ENCODE peak calls at places on chromosome 7, in four cellular contexts. Q is NCI-H345; I is GM10248; A is CD8-positive, alpha-beta memory T cell. F is an unnamed sample.
A peak's percentile ranks its signal among the peaks of the same experiment; 100 is the strongest.

GRCh38 chr7:27212587-27213149 is 12.8 kb upstream of the HOXA13 start:
- DNase-seq in Q (no peak), I (no peak), A (no peak), F (no peak)

GRCh38 chr7:19117870-19118608 is 603 bp upstream of the TWIST1 start:
- DNase-seq in Q (peak; percentile 30), I (peak; percentile 15), A (no peak), F (no peak)

GRCh38 chr7:133275008-133275407 is 22.1 kb downstream of the EXOC4 start:
- DNase-seq in Q (no peak), I (no peak), A (no peak), F (no peak)

GRCh38 chr7:127948936-127949335 is 82.3 kb downstream of the LRRC4 start:
- DNase-seq in Q (no peak), I (no peak), A (no peak), F (no peak)

GRCh38 chr7:116139007-116139406 is 71.3 kb upstream of the TES start:
- DNase-seq in Q (no peak), I (no peak), A (no peak), F (no peak)

GRCh38 chr7:129522088-129522970 is 20.0 kb downstream of the SMKR1 start:
- DNase-seq in Q (no peak), I (no peak), A (no peak), F (no peak)

GRCh38 chr7:123570390-123571182 is 13.0 kb upstream of the NDUFA5 start:
- DNase-seq in Q (peak; percentile 31), I (no peak), A (no peak), F (no peak)

GRCh38 chr7:28356619-28357018 is 55.7 kb upstream of the CREB5 start:
- DNase-seq in Q (peak; percentile 62), I (no peak), A (no peak), F (no peak)

GRCh38 chr7:3309140-3309539 is 8.1 kb downstream of the SDK1 start:
- DNase-seq in Q (no peak), I (no peak), A (no peak), F (no peak)

GRCh38 chr7:1939434-1940401 is 269.6 kb downstream of the ELFN1 start:
- DNase-seq in Q (no peak), I (peak; percentile 59), A (no peak), F (no peak)

GRCh38 chr7:142407939-142408573 is 150.2 kb upstream of the PRSS58 start:
- DNase-seq in Q (no peak), I (no peak), A (no peak), F (no peak)

GRCh38 chr7:132239422-132239994 is 336.8 kb downstream of the PLXNA4 start:
- DNase-seq in Q (peak; percentile 58), I (no peak), A (no peak), F (no peak)

GRCh38 chr7:140159487-140159886 is 17.3 kb downstream of the KDM7A start:
- DNase-seq in Q (no peak), I (no peak), A (no peak), F (no peak)

GRCh38 chr7:44313016-44313415 is 12.4 kb downstream of the CAMK2B start:
- DNase-seq in Q (no peak), I (no peak), A (no peak), F (no peak)

GRCh38 chr7:46153951-46154787 is 233.1 kb upstream of the IGFBP3 start:
- DNase-seq in Q (no peak), I (no peak), A (no peak), F (no peak)

GRCh38 chr7:94344826-94345225 is 49.9 kb upstream of the COL1A2 start:
- DNase-seq in Q (no peak), I (no peak), A (no peak), F (no peak)

GRCh38 chr7:21412953-21413352 is 14.9 kb upstream of the SP4 start:
- DNase-seq in Q (no peak), I (no peak), A (no peak), F (no peak)

F was measured in naive thymus-derived CD4-positive, alpha-beta T cell.